ENCODE peak calls at places on chromosomes 11 and 22, in four cellular contexts. One of them, this sample, is unnamed.

GRCh38 chr11:69918231-69918937 is 99.2 kb upstream of the FGF3 start:
- DNase-seq in CD8-positive, alpha-beta T cell: no peak
- DNase-seq in HL-60: no peak
- DNase-seq in HCT116: no peak
- DNase-seq in this sample: no peak

GRCh38 chr11:62402226-62402625 is 16.6 kb upstream of the SCGB1A1 start:
- DNase-seq in HL-60: peak; percentile 78
- DNase-seq in CD8-positive, alpha-beta T cell: peak; percentile 70
- DNase-seq in HCT116: no peak
- DNase-seq in this sample: no peak

GRCh38 chr11:13055200-13055599 is 46.1 kb downstream of the RASSF10 start:
- DNase-seq in HCT116: no peak
- DNase-seq in CD8-positive, alpha-beta T cell: no peak
- DNase-seq in HL-60: no peak
- DNase-seq in this sample: no peak

GRCh38 chr11:64014361-64014760 is 21.4 kb upstream of the FLRT1 start:
- DNase-seq in HL-60: no peak
- DNase-seq in CD8-positive, alpha-beta T cell: no peak
- DNase-seq in HCT116: no peak
- DNase-seq in this sample: no peak

GRCh38 chr22:19912236-19912999 is 29.2 kb upstream of the COMT start:
- DNase-seq in CD8-positive, alpha-beta T cell: no peak
- DNase-seq in HCT116: no peak
- DNase-seq in HL-60: no peak
- DNase-seq in this sample: no peak

GRCh38 chr22:43901976-43902643 is 10.3 kb upstream of the PNPLA5 start:
- DNase-seq in HL-60: no peak
- DNase-seq in CD8-positive, alpha-beta T cell: no peak
- DNase-seq in HCT116: no peak
- DNase-seq in this sample: peak; percentile 45

GRCh38 chr11:115939104-115939503 is 434.9 kb upstream of the CADM1 start:
- DNase-seq in CD8-positive, alpha-beta T cell: no peak
- DNase-seq in HL-60: no peak
- DNase-seq in HCT116: no peak
- DNase-seq in this sample: no peak

GRCh38 chr11:1970956-1971355 is 23.8 kb downstream of the MRPL23 start:
- DNase-seq in HL-60: no peak
- DNase-seq in HCT116: no peak
- DNase-seq in CD8-positive, alpha-beta T cell: no peak
- DNase-seq in this sample: no peak

GRCh38 chr11:120432056-120433018 is 79.2 kb upstream of the GRIK4 start:
- DNase-seq in CD8-positive, alpha-beta T cell: no peak
- DNase-seq in HL-60: no peak
- DNase-seq in HCT116: peak; percentile 97
- DNase-seq in this sample: peak; percentile 98

GRCh38 chr11:118652681-118653181 is 26.7 kb downstream of the TREH start:
- DNase-seq in HL-60: peak; percentile 4
- DNase-seq in CD8-positive, alpha-beta T cell: no peak
- DNase-seq in HCT116: no peak
- DNase-seq in this sample: no peak

GRCh38 chr11:64796047-64796756 is 6.8 kb downstream of the MAP4K2 start:
- DNase-seq in HCT116: no peak
- DNase-seq in CD8-positive, alpha-beta T cell: no peak
- DNase-seq in HL-60: no peak
- DNase-seq in this sample: no peak

GRCh38 chr11:121435132-121435531 is 17.0 kb upstream of the SORL1 start:
- DNase-seq in HCT116: no peak
- DNase-seq in CD8-positive, alpha-beta T cell: no peak
- DNase-seq in HL-60: peak; percentile 84
- DNase-seq in this sample: no peak

GRCh38 chr11:16605440-16605970 is 132.9 kb upstream of the C11orf58 start:
- DNase-seq in HCT116: no peak
- DNase-seq in HL-60: no peak
- DNase-seq in CD8-positive, alpha-beta T cell: no peak
- DNase-seq in this sample: no peak

GRCh38 chr11:90134420-90135003 is at the start of gene NAALAD2:
- DNase-seq in CD8-positive, alpha-beta T cell: no peak
- DNase-seq in HCT116: no peak
- DNase-seq in HL-60: no peak
- DNase-seq in this sample: no peak

GRCh38 chr11:119782021-119782420 is 53.0 kb upstream of the NECTIN1 start:
- DNase-seq in HCT116: no peak
- DNase-seq in CD8-positive, alpha-beta T cell: no peak
- DNase-seq in HL-60: no peak
- DNase-seq in this sample: no peak

GRCh38 chr11:1888811-1889526 is 2.7 kb downstream of the PRR33 start:
- DNase-seq in CD8-positive, alpha-beta T cell: peak; percentile 94
- DNase-seq in HCT116: no peak
- DNase-seq in HL-60: peak; percentile 14
- DNase-seq in this sample: no peak

GRCh38 chr11:77287615-77288273 is 13.7 kb downstream of the GDPD4 start:
- DNase-seq in HL-60: no peak
- DNase-seq in HCT116: no peak
- DNase-seq in CD8-positive, alpha-beta T cell: no peak
- DNase-seq in this sample: peak; percentile 88

GRCh38 chr11:834371-835316 is 1.9 kb downstream of the CD151 start:
- DNase-seq in HCT116: peak; percentile 72
- DNase-seq in HL-60: no peak
- DNase-seq in CD8-positive, alpha-beta T cell: no peak
- DNase-seq in this sample: no peak

GRCh38 chr11:14373941-14374646 is 15.1 kb upstream of the RRAS2 start:
- DNase-seq in HL-60: no peak
- DNase-seq in HCT116: no peak
- DNase-seq in CD8-positive, alpha-beta T cell: no peak
- DNase-seq in this sample: no peak

GRCh38 chr11:64696045-64696444 is 27.0 kb downstream of the NRXN2 start:
- DNase-seq in HCT116: no peak
- DNase-seq in CD8-positive, alpha-beta T cell: no peak
- DNase-seq in HL-60: no peak
- DNase-seq in this sample: no peak

GRCh38 chr22:37314315-37315046 is 32.2 kb downstream of the CYTH4 start:
- DNase-seq in CD8-positive, alpha-beta T cell: peak; percentile 63
- DNase-seq in HL-60: peak; percentile 43
- DNase-seq in HCT116: no peak
- DNase-seq in this sample: no peak

GRCh38 chr11:121965330-121965729 is 150.7 kb downstream of the BLID start:
- DNase-seq in CD8-positive, alpha-beta T cell: no peak
- DNase-seq in HL-60: no peak
- DNase-seq in HCT116: no peak
- DNase-seq in this sample: no peak

GRCh38 chr11:103091024-103091423 is 936 bp downstream of the DCUN1D5 start:
- DNase-seq in CD8-positive, alpha-beta T cell: no peak
- DNase-seq in HL-60: peak; percentile 26
- DNase-seq in HCT116: no peak
- DNase-seq in this sample: no peak

GRCh38 chr11:133903875-133904817 is 52.6 kb downstream of the IGSF9B start:
- DNase-seq in CD8-positive, alpha-beta T cell: no peak
- DNase-seq in HL-60: no peak
- DNase-seq in HCT116: no peak
- DNase-seq in this sample: no peak

GRCh38 chr22:39254789-39255298 is 10.1 kb upstream of the PDGFB start:
- DNase-seq in HCT116: no peak
- DNase-seq in HL-60: no peak
- DNase-seq in CD8-positive, alpha-beta T cell: no peak
- DNase-seq in this sample: no peak

GRCh38 chr11:22461626-22462025 is 123.4 kb downstream of the SLC17A6 start:
- DNase-seq in HL-60: no peak
- DNase-seq in HCT116: no peak
- DNase-seq in CD8-positive, alpha-beta T cell: no peak
- DNase-seq in this sample: no peak

GRCh38 chr11:15688351-15688792 is 573.6 kb downstream of the INSC start:
- DNase-seq in CD8-positive, alpha-beta T cell: no peak
- DNase-seq in HCT116: no peak
- DNase-seq in HL-60: no peak
- DNase-seq in this sample: no peak

GRCh38 chr11:75429902-75430691 is 2.9 kb downstream of the KLHL35 start:
- DNase-seq in HL-60: peak; percentile 60
- DNase-seq in CD8-positive, alpha-beta T cell: peak; percentile 71
- DNase-seq in HCT116: no peak
- DNase-seq in this sample: no peak

GRCh38 chr11:64767344-64768299 is 7.8 kb upstream of the PYGM start:
- DNase-seq in HCT116: peak; percentile 45
- DNase-seq in CD8-positive, alpha-beta T cell: peak; percentile 90
- DNase-seq in HL-60: peak; percentile 87
- DNase-seq in this sample: no peak

GRCh38 chr22:48578138-48579034 is 1249.3 kb downstream of the BRD1 start:
- DNase-seq in CD8-positive, alpha-beta T cell: no peak
- DNase-seq in HCT116: no peak
- DNase-seq in HL-60: no peak
- DNase-seq in this sample: no peak

DNA sequence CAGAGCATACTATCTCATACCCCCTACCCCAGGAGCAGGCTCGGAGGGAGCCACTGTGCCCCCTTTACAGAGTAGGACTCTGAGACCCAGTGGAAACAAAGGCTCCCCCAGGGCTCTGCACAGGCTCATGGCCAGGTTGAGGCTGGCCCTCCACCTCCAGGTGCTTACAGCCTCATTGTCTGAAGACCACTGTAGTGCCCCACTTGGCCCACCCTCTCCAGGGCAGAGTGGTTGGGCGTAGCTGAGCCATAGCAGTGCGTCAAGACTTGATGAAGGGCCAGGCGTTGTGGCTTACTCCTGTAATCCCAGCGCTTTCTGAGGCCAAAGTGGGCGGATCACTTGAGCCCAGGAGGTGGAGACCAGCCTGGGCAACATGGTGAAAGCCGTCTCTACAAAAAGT is 1.7 kb downstream of the ANKRD13D start:
- DNase-seq in HL-60: peak; percentile 22
- DNase-seq in CD8-positive, alpha-beta T cell: no peak
- DNase-seq in HCT116: no peak
- DNase-seq in this sample: no peak
- H3K4me3 ChIP-seq in HL-60: peak overlapping the region; percentile 66
- H3K4me3 ChIP-seq in CD8-positive, alpha-beta T cell: no peak overlapping the region
- H3K4me3 ChIP-seq in HCT116: no peak overlapping the region
- H3K4me3 ChIP-seq in this sample: peak overlapping the region; percentile 52

GRCh38 chr11:27875480-27876208 is 175.4 kb upstream of the BDNF start:
- DNase-seq in HL-60: no peak
- DNase-seq in HCT116: no peak
- DNase-seq in CD8-positive, alpha-beta T cell: no peak
- DNase-seq in this sample: no peak

GRCh38 chr11:27874998-27875397 is 174.7 kb upstream of the BDNF start:
- DNase-seq in HCT116: no peak
- DNase-seq in HL-60: no peak
- DNase-seq in CD8-positive, alpha-beta T cell: no peak
- DNase-seq in this sample: no peak

GRCh38 chr11:27873664-27874063 is 173.4 kb upstream of the BDNF start:
- DNase-seq in CD8-positive, alpha-beta T cell: no peak
- DNase-seq in HL-60: no peak
- DNase-seq in HCT116: peak; percentile 64
- DNase-seq in this sample: no peak

GRCh38 chr11:27870985-27871485 is 170.8 kb upstream of the BDNF start:
- DNase-seq in CD8-positive, alpha-beta T cell: no peak
- DNase-seq in HL-60: no peak
- DNase-seq in HCT116: no peak
- DNase-seq in this sample: no peak

DNA sequence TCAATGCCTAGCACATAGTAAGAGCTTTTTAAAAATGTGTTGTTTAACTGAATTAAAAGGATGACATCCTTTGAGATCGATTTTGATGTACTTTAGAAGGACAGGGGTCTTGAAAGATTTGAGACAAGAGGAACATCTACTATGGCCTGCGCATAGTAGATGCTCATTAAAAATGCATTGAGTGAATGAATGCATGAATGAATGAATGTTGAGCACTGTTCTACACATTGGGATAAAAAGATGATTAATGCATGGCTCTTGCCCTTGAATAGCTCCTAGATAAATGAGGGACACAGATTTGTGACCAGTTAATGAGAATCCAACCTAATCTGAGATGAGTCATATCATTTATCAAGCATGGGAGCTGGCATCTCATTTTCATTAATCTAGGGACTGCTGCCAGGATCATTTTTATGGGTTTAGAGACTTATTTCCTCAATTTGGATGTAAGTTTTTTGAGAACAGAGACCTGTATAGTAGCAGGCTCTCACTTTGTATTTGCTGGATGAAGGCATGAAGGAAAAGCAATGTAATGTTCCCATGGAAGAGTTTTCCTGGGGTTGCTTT is 176.0 kb upstream of the BDNF start:
- DNase-seq in HCT116: no peak
- DNase-seq in HL-60: no peak
- DNase-seq in CD8-positive, alpha-beta T cell: no peak
- DNase-seq in this sample: no peak
- TF ChIP-seq CTCF in HCT116: no peak
- TF ChIP-seq CTCF in HL-60: no peak
- TF ChIP-seq CTCF in CD8-positive, alpha-beta T cell: no peak
- TF ChIP-seq CTCF in this sample: no peak

GRCh38 chr11:111671383-111671782 is 69.1 kb downstream of the SIK2 start:
- DNase-seq in CD8-positive, alpha-beta T cell: no peak
- DNase-seq in HL-60: no peak
- DNase-seq in HCT116: no peak
- DNase-seq in this sample: no peak
- H3K4me3 ChIP-seq in CD8-positive, alpha-beta T cell: no peak overlapping the region
- H3K4me3 ChIP-seq in HL-60: no peak overlapping the region
- H3K4me3 ChIP-seq in HCT116: no peak overlapping the region
- H3K4me3 ChIP-seq in this sample: no peak overlapping the region

GRCh38 chr11:83195176-83195531 is 1.6 kb downstream of the ANKRD42 start:
- DNase-seq in HL-60: no peak
- DNase-seq in HCT116: no peak
- DNase-seq in CD8-positive, alpha-beta T cell: no peak
- DNase-seq in this sample: no peak
- TF ChIP-seq CTCF in HL-60: no peak
- TF ChIP-seq CTCF in HCT116: no peak
- TF ChIP-seq CTCF in CD8-positive, alpha-beta T cell: no peak
- TF ChIP-seq CTCF in this sample: no peak

GRCh38 chr11:18792827-18793226 is 1.2 kb upstream of the PTPN5 start:
- DNase-seq in CD8-positive, alpha-beta T cell: peak; percentile 21
- DNase-seq in HL-60: no peak
- DNase-seq in HCT116: no peak
- DNase-seq in this sample: no peak

GRCh38 chr11:18789942-18790341 is 1.7 kb downstream of the PTPN5 start:
- DNase-seq in CD8-positive, alpha-beta T cell: no peak
- DNase-seq in HCT116: no peak
- DNase-seq in HL-60: no peak
- DNase-seq in this sample: no peak

GRCh38 chr11:18791175-18792065 is at the start of gene PTPN5:
- DNase-seq in CD8-positive, alpha-beta T cell: no peak
- DNase-seq in HCT116: no peak
- DNase-seq in HL-60: no peak
- DNase-seq in this sample: no peak

GRCh38 chr11:18792066-18792591 is 531 bp upstream of the PTPN5 start:
- DNase-seq in HL-60: no peak
- DNase-seq in CD8-positive, alpha-beta T cell: peak; percentile 25
- DNase-seq in HCT116: no peak
- DNase-seq in this sample: no peak

GRCh38 chr11:18790820-18791174 is 801 bp downstream of the PTPN5 start:
- DNase-seq in HCT116: no peak
- DNase-seq in HL-60: no peak
- DNase-seq in CD8-positive, alpha-beta T cell: no peak
- DNase-seq in this sample: no peak
- H3K4me3 ChIP-seq in HCT116: no peak overlapping the region
- H3K4me3 ChIP-seq in HL-60: no peak overlapping the region
- H3K4me3 ChIP-seq in CD8-positive, alpha-beta T cell: no peak overlapping the region
- H3K4me3 ChIP-seq in this sample: no peak overlapping the region